ENCODE peak calls at places on chromosomes 2 and 18, in six cellular contexts. M is body of pancreas, O is IMR-90, N is MCF 10A, F is upper lobe of left lung, R is AG09309. P is an unnamed sample.

GRCh38 chr2:237180987-237181386 is 95.3 kb downstream of the COPS8 start:
- DNase-seq in O (no peak), F (no peak), N (peak; percentile 28), R (no peak), M (no peak), P (no peak)

GRCh38 chr2:70498054-70498453 is 55.6 kb downstream of the TGFA start:
- DNase-seq in F (no peak), M (no peak), N (peak; percentile 40), O (no peak), R (no peak), P (no peak)

GRCh38 chr2:204226305-204226861 is 289.8 kb downstream of the ICOS start:
- DNase-seq in O (no peak), N (no peak), R (no peak), M (no peak), F (no peak), P (no peak)

GRCh38 chr2:109173311-109174171 is 44.5 kb downstream of the SH3RF3 start:
- DNase-seq in R (peak; percentile 79), F (peak; percentile 25), O (peak; percentile 87), M (peak; percentile 39), N (peak; percentile 83), P (peak; percentile 81)

GRCh38 chr2:58594762-58595161 is 353.6 kb upstream of the FANCL start:
- DNase-seq in F (no peak), O (no peak), N (no peak), M (no peak), R (no peak), P (no peak)

GRCh38 chr2:203280428-203281064 is 41.7 kb downstream of the CYP20A1 start:
- DNase-seq in N (peak; percentile 13), M (no peak), F (no peak), R (peak; percentile 76), O (no peak), P (no peak)

GRCh38 chr2:23350026-23350791 is 34.8 kb upstream of the KLHL29 start:
- DNase-seq in R (no peak), F (peak; percentile 59), N (no peak), O (no peak), M (no peak), P (no peak)

GRCh38 chr2:173027181-173028128 is 48.2 kb upstream of the MAP3K20 start:
- DNase-seq in M (peak; percentile 92), N (peak; percentile 88), F (no peak), O (peak; percentile 93), R (peak; percentile 59), P (peak; percentile 80)

GRCh38 chr2:10520154-10520553 is 72.0 kb upstream of the ODC1 start:
- DNase-seq in N (no peak), R (no peak), F (no peak), O (no peak), M (no peak), P (no peak)

GRCh38 chr18:76658627-76659026 is 163.6 kb upstream of the ZNF516 start:
- DNase-seq in N (peak; percentile 4), O (no peak), R (no peak), M (no peak), F (no peak), P (no peak)

GRCh38 chr2:67399144-67399543 is 2.0 kb downstream of the ETAA1 start:
- DNase-seq in R (no peak), O (no peak), N (no peak), M (no peak), F (no peak), P (no peak)

GRCh38 chr2:68943581-68944568 is 8.8 kb downstream of the GKN2 start:
- DNase-seq in R (no peak), O (peak; percentile 64), F (peak; percentile 32), N (peak; percentile 79), M (peak; percentile 62), P (no peak)

GRCh38 chr18:51537487-51537886 is 340.0 kb upstream of the MEX3C start:
- DNase-seq in R (no peak), N (peak; percentile 74), M (peak; percentile 79), F (no peak), O (no peak), P (no peak)

GRCh38 chr2:239158641-239159475 is 242.0 kb downstream of the HDAC4 start:
- DNase-seq in M (no peak), F (peak; percentile 76), O (no peak), R (no peak), N (no peak), P (no peak)

GRCh38 chr2:11121099-11121822 is 34.0 kb upstream of the SLC66A3 start:
- DNase-seq in N (no peak), R (no peak), O (peak; percentile 31), F (no peak), M (no peak), P (no peak)

GRCh38 chr2:47091118-47091517 is 64.0 kb downstream of the STPG4 start:
- DNase-seq in F (no peak), R (no peak), N (no peak), M (no peak), O (peak; percentile 74), P (no peak)

GRCh38 chr2:232980683-232981082 is 32.4 kb downstream of the NGEF start:
- DNase-seq in R (no peak), F (no peak), N (peak; percentile 64), O (peak; percentile 19), M (no peak), P (no peak)

GRCh38 chr2:219369447-219369861 is 18.3 kb downstream of the DNPEP start:
- DNase-seq in R (peak; percentile 64), F (no peak), M (peak; percentile 67), N (peak; percentile 72), O (peak; percentile 69), P (peak; percentile 64)

GRCh38 chr2:157922341-157922740 is 46.2 kb upstream of the ACVR1 start:
- DNase-seq in R (no peak), N (no peak), F (no peak), M (no peak), O (no peak), P (no peak)

GRCh38 chr2:159890945-159891588 is 93.1 kb upstream of the CD302 start:
- DNase-seq in O (no peak), M (no peak), F (no peak), R (no peak), N (no peak), P (no peak)

GRCh38 chr2:199471443-199472057 is 13.8 kb upstream of the SATB2 start:
- DNase-seq in R (no peak), O (peak; percentile 45), M (peak; percentile 77), F (peak; percentile 93), N (peak; percentile 43), P (no peak)

GRCh38 chr2:172200495-172201085 is 97.9 kb upstream of the DLX2 start:
- DNase-seq in O (peak; percentile 59), N (peak; percentile 51), F (no peak), R (no peak), M (peak; percentile 56), P (peak; percentile 8)

GRCh38 chr18:64026350-64026749 is 56.5 kb downstream of the SERPINB8 start:
- DNase-seq in F (peak; percentile 74), R (no peak), N (no peak), M (no peak), O (no peak), P (no peak)

GRCh38 chr2:68925298-68925885 is 27.3 kb downstream of the GKN2 start:
- DNase-seq in M (peak; percentile 53), F (no peak), R (no peak), O (peak; percentile 64), N (peak; percentile 73), P (no peak)

GRCh38 chr2:135744761-135745314 is 3.2 kb downstream of the UBXN4 start:
- DNase-seq in M (peak; percentile 19), F (no peak), R (no peak), N (peak; percentile 70), O (peak; percentile 17), P (no peak)

GRCh38 chr2:211055438-211055837 is 499.0 kb downstream of the CPS1 start:
- DNase-seq in O (no peak), M (no peak), F (no peak), R (no peak), N (peak; percentile 21), P (no peak)

GRCh38 chr18:13292736-13293135 is 74.2 kb downstream of the LDLRAD4 start:
- DNase-seq in N (no peak), O (no peak), M (no peak), R (no peak), F (no peak), P (no peak)

GRCh38 chr2:203201426-203201825 is 37.4 kb upstream of the CYP20A1 start:
- DNase-seq in M (no peak), O (peak; percentile 6), N (no peak), R (no peak), F (no peak), P (no peak)

GRCh38 chr18:4096501-4096900 is 358.6 kb downstream of the DLGAP1 start:
- DNase-seq in M (no peak), F (no peak), O (peak; percentile 26), N (no peak), R (no peak), P (no peak)

GRCh38 chr2:159695798-159696448 is 16.4 kb upstream of the MARCHF7 start:
- DNase-seq in M (no peak), O (no peak), R (no peak), N (no peak), F (no peak), P (no peak)

GRCh38 chr18:1002653-1003178 is 98.0 kb downstream of the ADCYAP1 start:
- DNase-seq in N (peak; percentile 13), O (no peak), R (no peak), M (no peak), F (no peak), P (no peak)

GRCh38 chr2:109380502-109381326 is 233.1 kb downstream of the SEPTIN10 start:
- DNase-seq in M (peak; percentile 1), N (peak; percentile 17), R (no peak), O (peak; percentile 73), F (no peak), P (no peak)

GRCh38 chr2:10271946-10272345 is 30.8 kb upstream of the HPCAL1 start:
- DNase-seq in N (no peak), R (no peak), F (no peak), O (no peak), M (peak; percentile 57), P (no peak)

GRCh38 chr2:74671479-74671878 is 17.4 kb downstream of the SEMA4F start:
- DNase-seq in R (peak; percentile 33), F (no peak), M (no peak), O (peak; percentile 74), N (peak; percentile 55), P (no peak)

GRCh38 chr2:219247678-219248642 is 2.7 kb downstream of the STK16 start:
- DNase-seq in F (no peak), M (no peak), O (no peak), N (no peak), R (no peak), P (no peak)

GRCh38 chr2:128354731-128355470 is 36.2 kb upstream of the HS6ST1 start:
- DNase-seq in R (peak; percentile 60), F (no peak), O (peak; percentile 50), M (no peak), N (no peak), P (no peak)
- TF ChIP-seq CTCF in R (peak; percentile 78), F (no peak), O (peak; percentile 40), M (no peak), N (no peak), P (peak; percentile 53)

GRCh38 chr2:104804148-104804890 is 49.6 kb upstream of the POU3F3 start:
- DNase-seq in N (no peak), R (no peak), M (no peak), O (no peak), F (no peak), P (no peak)
- TF ChIP-seq CTCF in N (peak; percentile 11), R (no peak), M (no peak), O (no peak), F (no peak), P (no peak)

GRCh38 chr2:185291035-185291647 is 447.5 kb upstream of the FSIP2 start:
- DNase-seq in F (no peak), O (peak; percentile 10), M (peak; percentile 84), N (peak; percentile 71), R (no peak), P (no peak)
- TF ChIP-seq CTCF in F (peak; percentile 29), O (peak; percentile 32), M (peak; percentile 63), N (peak; percentile 84), R (peak; percentile 52), P (peak; percentile 12)

GRCh38 chr2:106839849-106840595 is 45.9 kb downstream of the ST6GAL2 start:
- DNase-seq in R (no peak), F (no peak), M (peak; percentile 40), N (no peak), O (no peak), P (no peak)
- TF ChIP-seq CTCF in R (peak; percentile 13), F (no peak), M (peak; percentile 8), N (no peak), O (no peak), P (no peak)

P was measured in AG09319.